ENCODE peak calls at places on chromosomes 2 and 18, in five cellular contexts. X is IMR-90, A is H1, O is WTC11, N is K562. R is an unnamed sample.

GRCh38 chr2:239936838-239937581 is 88.1 kb downstream of the NDUFA10 start:
- DNase-seq in N (no peak), O (peak; percentile 1), X (no peak), A (no peak), R (no peak)

GRCh38 chr18:76479351-76480238 is 15.4 kb downstream of the ZNF516 start:
- DNase-seq in A (no peak), X (no peak), O (no peak), N (no peak), R (no peak)

GRCh38 chr2:88429929-88430328 is 22.6 kb downstream of the FOXI3 start:
- DNase-seq in A (no peak), O (no peak), X (no peak), N (peak; percentile 16), R (no peak)

GRCh38 chr18:36296591-36297418 is 708 bp upstream of the FHOD3 start:
- DNase-seq in O (peak; percentile 85), X (peak; percentile 77), N (peak; percentile 60), A (peak; percentile 73), R (no peak)

GRCh38 chr2:190467575-190468083 is 59.5 kb downstream of the MFSD6 start:
- DNase-seq in A (no peak), X (peak; percentile 23), O (no peak), N (no peak), R (no peak)

GRCh38 chr2:114550895-114551793 is 108.7 kb downstream of the DPP10 start:
- DNase-seq in A (peak; percentile 41), O (peak; percentile 56), N (no peak), X (peak; percentile 50), R (no peak)

GRCh38 chr2:104872866-104873688 is 19.2 kb downstream of the POU3F3 start:
- DNase-seq in A (no peak), X (peak; percentile 37), O (peak; percentile 71), N (peak; percentile 40), R (no peak)

GRCh38 chr2:212974692-212975091 is 176.7 kb downstream of the IKZF2 start:
- DNase-seq in X (peak; percentile 85), A (no peak), O (no peak), N (no peak), R (no peak)

GRCh38 chr2:228828397-228828796 is 442.7 kb downstream of the PID1 start:
- DNase-seq in A (no peak), X (no peak), O (no peak), N (no peak), R (no peak)

GRCh38 chr2:66127656-66128055 is 307.3 kb upstream of the MEIS1 start:
- DNase-seq in X (no peak), A (no peak), O (peak; percentile 15), N (no peak), R (no peak)

GRCh38 chr2:3130889-3131635 is 246.6 kb downstream of the EIPR1 start:
- DNase-seq in N (no peak), X (no peak), A (no peak), O (no peak), R (no peak)

GRCh38 chr2:201680743-201681142 is 17.7 kb downstream of the MPP4 start:
- DNase-seq in N (peak; percentile 62), X (no peak), O (peak; percentile 80), A (peak; percentile 25), R (no peak)

GRCh38 chr2:102103992-102104871 is 38.3 kb upstream of the IL1R1 start:
- DNase-seq in O (no peak), A (no peak), X (peak; percentile 94), N (no peak), R (peak; percentile 67)

GRCh38 chr2:132715986-132716385 is 46.0 kb upstream of the LYPD1 start:
- DNase-seq in X (peak; percentile 32), O (no peak), N (no peak), A (no peak), R (no peak)

GRCh38 chr2:218295029-218295428 is 2.7 kb upstream of the TMBIM1 start:
- DNase-seq in O (no peak), N (no peak), A (no peak), X (no peak), R (no peak)

GRCh38 chr2:149729575-149729974 is 142.0 kb upstream of the MMADHC start:
- DNase-seq in A (no peak), X (no peak), O (no peak), N (no peak), R (no peak)

GRCh38 chr2:127417406-127417805 is 821 bp upstream of the PROC start:
- DNase-seq in X (no peak), A (no peak), N (no peak), O (no peak), R (no peak)

GRCh38 chr2:19810148-19810547 is 91.6 kb downstream of the TTC32 start:
- DNase-seq in X (no peak), A (no peak), N (no peak), O (no peak), R (no peak)

DNA sequence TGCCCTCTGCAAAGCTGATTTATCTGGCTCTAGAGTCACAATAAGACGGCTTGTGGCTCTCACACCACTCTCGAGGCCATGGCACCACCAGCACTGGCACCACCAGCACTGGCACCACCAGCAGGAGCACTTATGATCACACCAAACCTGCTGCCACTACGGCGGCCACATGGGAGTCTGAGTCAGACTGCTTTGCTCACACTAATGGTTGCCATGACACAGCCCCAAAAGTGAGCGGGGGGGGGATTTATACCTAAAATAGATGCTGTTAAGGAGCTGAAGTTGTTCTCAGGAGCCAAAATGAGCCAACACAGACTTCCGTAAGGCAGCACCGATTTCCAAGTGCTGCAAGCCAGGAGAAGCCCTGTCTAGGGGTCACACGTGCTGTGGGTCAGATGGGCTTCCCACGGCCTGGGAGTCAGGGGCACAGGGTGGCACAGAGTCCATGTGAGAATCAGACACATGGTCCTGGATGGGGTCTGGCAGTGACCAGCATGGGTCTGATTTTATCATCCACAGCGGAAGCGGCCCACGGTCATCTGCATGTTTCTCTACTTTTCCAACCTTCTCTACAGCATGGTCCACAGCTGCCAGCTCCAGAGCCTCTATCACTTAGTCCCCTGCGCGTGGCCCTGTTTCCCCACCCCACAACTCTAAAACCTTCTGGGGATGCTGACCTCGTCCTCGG is 16.7 kb downstream of the DNMT3A start:
- DNase-seq in A (no peak), X (peak; percentile 73), N (no peak), O (no peak), R (no peak)
- TF ChIP-seq USF2 in A (no peak), X (peak; percentile 51), N (no peak), O (no peak), R (no peak)

DNA sequence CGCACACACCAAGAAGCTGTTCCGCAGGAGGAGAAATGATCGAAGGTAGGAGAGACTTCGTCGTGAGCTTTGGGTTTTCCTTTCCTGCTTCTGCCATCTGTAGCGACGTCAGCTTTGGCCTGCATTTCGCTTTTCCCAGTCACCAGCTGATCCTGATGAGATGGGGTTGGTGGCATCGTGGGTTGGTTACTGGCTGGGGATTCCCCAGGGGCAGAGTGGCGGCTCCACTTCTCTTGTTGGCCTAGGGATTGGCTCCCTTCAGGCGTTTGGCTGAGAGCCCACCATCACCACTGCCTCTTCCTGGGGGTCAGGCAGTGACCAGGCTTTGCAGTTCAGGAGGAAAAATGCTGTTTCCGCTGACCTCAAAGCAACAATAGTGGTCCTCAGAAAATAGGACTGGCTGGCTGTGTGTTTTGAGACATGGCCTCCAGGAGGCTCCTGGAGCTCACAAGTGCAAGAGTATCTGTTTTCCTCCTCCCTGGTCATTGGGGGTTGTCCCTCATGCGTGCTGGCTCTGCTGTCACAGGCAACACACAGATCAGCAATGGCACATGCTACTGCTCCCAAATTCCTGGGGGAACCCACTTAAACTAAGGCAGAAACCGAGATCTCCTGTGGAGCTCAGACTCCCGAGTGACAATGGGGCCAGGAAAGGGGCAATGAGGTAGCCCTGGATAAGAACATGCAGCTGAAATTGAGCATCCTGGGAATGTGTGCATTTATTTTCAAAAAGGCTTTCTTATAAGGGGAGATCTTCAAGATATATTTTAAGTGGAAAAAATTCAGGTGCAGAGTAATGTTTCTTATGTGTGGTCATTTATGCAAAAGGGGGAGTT is 173.0 kb downstream of the CTIF start:
- DNase-seq in N (peak; percentile 39), O (peak; percentile 40), A (no peak), X (peak; percentile 49), R (no peak)
- TF ChIP-seq USF2 in N (no peak), O (no peak), A (no peak), X (no peak), R (no peak)

DNA sequence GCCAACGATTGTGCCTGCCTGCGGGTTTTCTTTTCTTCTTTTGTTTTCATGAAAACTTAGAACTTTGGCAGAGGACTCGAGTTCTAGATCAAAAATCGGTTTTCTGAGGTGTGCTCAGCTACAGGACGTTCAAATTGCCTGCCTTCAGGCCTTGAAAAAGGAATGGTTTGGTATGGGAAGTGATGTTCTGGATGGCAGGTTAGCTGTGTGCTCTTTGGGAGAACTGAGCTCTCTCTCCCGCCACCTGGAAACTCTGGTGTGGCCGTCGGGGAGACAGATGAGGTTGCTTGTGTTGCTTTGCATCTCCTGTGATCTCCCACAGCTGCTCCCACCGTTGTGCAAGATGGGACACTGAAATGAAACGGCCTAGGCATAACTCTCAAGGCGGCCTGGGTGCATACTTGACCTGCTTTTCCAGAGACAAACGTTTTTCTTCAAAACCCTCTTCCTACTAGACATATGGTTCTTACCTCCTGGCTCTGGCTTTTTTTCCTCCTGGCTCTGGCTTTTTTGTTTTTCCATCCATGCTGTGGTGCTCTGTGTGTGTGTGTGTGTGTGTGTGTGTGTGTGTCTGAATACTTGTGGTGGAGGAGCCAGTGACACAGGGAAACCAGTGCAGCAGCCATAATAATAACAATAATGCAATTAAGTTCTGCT is 2.0 kb downstream of the FMNL2 start:
- DNase-seq in A (no peak), N (no peak), X (peak; percentile 53), O (peak; percentile 21), R (no peak)
- TF ChIP-seq USF2 in A (no peak), N (no peak), X (no peak), O (no peak), R (no peak)

GRCh38 chr18:5061785-5062184 is 135.3 kb downstream of the AKAIN1 start:
- DNase-seq in X (no peak), A (no peak), O (no peak), N (no peak), R (no peak)

GRCh38 chr18:5059540-5060032 is 137.5 kb downstream of the AKAIN1 start:
- DNase-seq in O (no peak), N (no peak), X (no peak), A (no peak), R (no peak)

GRCh38 chr18:5060543-5060942 is 136.5 kb downstream of the AKAIN1 start:
- DNase-seq in A (no peak), N (no peak), X (no peak), O (no peak), R (no peak)

GRCh38 chr18:5058768-5059539 is 138.1 kb downstream of the AKAIN1 start:
- DNase-seq in N (no peak), X (no peak), A (no peak), O (no peak), R (peak; percentile 26)

GRCh38 chr18:5057348-5058012 is 139.6 kb downstream of the AKAIN1 start:
- DNase-seq in X (peak; percentile 31), A (peak; percentile 46), O (peak; percentile 79), N (peak; percentile 77), R (peak; percentile 32)
- TF ChIP-seq USF2 in X (no peak), A (no peak), O (no peak), N (no peak), R (no peak)

R was measured in GM12878.